ENCODE peak calls at places on chromosomes 12 and 14, in ten cellular contexts. C is heart left ventricle; L is CD8-positive, alpha-beta T cell; Z is neuronal stem cell; O is endothelial cell of umbilical vein; X is pancreas; W is uterus; B is mammary epithelial cell; M is PC-9; Y is cardiac muscle cell. Q is an unnamed sample.

GRCh38 chr14:34935552-34935951 is 47.2 kb upstream of the SRP54 start:
- DNase-seq in L (no peak), W (no peak), Y (no peak), M (no peak), Z (no peak), B (no peak), C (no peak), O (peak), X (no peak), Q (no peak)

GRCh38 chr14:104150201-104151027 is 12.0 kb downstream of the KIF26A start:
- DNase-seq in X (no peak), O (no peak), C (no peak), L (no peak), W (no peak), M (no peak), B (no peak), Y (peak), Z (no peak), Q (peak)

GRCh38 chr12:103503546-103504480 is 8.0 kb upstream of the C12orf42 start:
- DNase-seq in L (peak), X (peak), Y (no peak), W (no peak), C (no peak), O (no peak), B (peak), Z (peak), M (no peak), Q (peak)

GRCh38 chr14:72644758-72645489 is 249.0 kb downstream of the DPF3 start:
- DNase-seq in O (no peak), X (no peak), B (no peak), Y (no peak), C (no peak), W (no peak), M (no peak), L (no peak), Z (no peak), Q (no peak)

GRCh38 chr14:22566845-22567244 is 22.2 kb downstream of the DAD1 start:
- DNase-seq in C (no peak), W (no peak), Y (no peak), M (no peak), O (peak), X (no peak), L (no peak), B (no peak), Z (no peak), Q (no peak)

GRCh38 chr14:105857816-105858675 is 331.7 kb downstream of the TMEM121 start:
- DNase-seq in C (no peak), Z (no peak), W (peak), X (peak), Y (no peak), O (no peak), L (peak), B (no peak), M (no peak), Q (no peak)

GRCh38 chr12:14367097-14367661 is 1.7 kb downstream of the ATF7IP start:
- DNase-seq in Z (no peak), W (no peak), Y (peak), C (no peak), B (peak), M (peak), O (peak), L (no peak), X (no peak), Q (no peak)

GRCh38 chr12:80216890-80217559 is 117.7 kb downstream of the OTOGL start:
- DNase-seq in Z (no peak), L (no peak), Y (no peak), X (no peak), O (no peak), W (no peak), B (no peak), M (no peak), C (no peak), Q (no peak)

GRCh38 chr12:54159140-54159539 is 29.6 kb downstream of the SMUG1 start:
- DNase-seq in W (no peak), X (no peak), C (no peak), M (no peak), O (no peak), Z (no peak), Y (peak), L (no peak), B (peak), Q (peak)

GRCh38 chr12:75722714-75723200 is 211.3 kb upstream of the KRR1 start:
- DNase-seq in M (no peak), B (peak), Y (peak), Z (no peak), W (peak), O (peak), C (peak), X (no peak), L (peak), Q (peak)

GRCh38 chr14:34711169-34711568 is 3.2 kb downstream of the CFL2 start:
- DNase-seq in C (no peak), W (peak), M (no peak), O (peak), Z (no peak), X (no peak), Y (peak), L (no peak), B (peak), Q (peak)

GRCh38 chr14:89899917-89900680 is 54.4 kb downstream of the EFCAB11 start:
- DNase-seq in W (no peak), Y (peak), B (no peak), X (no peak), L (peak), O (peak), Z (no peak), C (no peak), M (no peak), Q (no peak)

GRCh38 chr12:118135788-118136558 is at the start of gene PEBP1:
- DNase-seq in O (peak), W (peak), Y (peak), M (peak), B (peak), X (peak), C (peak), L (peak), Z (peak), Q (peak)

GRCh38 chr14:80844872-80845271 is 96.7 kb downstream of the CEP128 start:
- DNase-seq in X (no peak), L (no peak), M (no peak), Y (no peak), B (no peak), O (no peak), W (no peak), C (no peak), Z (no peak), Q (no peak)

GRCh38 chr14:99744199-99744872 is 48.9 kb upstream of the EML1 start:
- DNase-seq in B (peak), Y (no peak), C (no peak), L (no peak), O (no peak), W (no peak), X (no peak), M (no peak), Z (no peak), Q (no peak)

DNA sequence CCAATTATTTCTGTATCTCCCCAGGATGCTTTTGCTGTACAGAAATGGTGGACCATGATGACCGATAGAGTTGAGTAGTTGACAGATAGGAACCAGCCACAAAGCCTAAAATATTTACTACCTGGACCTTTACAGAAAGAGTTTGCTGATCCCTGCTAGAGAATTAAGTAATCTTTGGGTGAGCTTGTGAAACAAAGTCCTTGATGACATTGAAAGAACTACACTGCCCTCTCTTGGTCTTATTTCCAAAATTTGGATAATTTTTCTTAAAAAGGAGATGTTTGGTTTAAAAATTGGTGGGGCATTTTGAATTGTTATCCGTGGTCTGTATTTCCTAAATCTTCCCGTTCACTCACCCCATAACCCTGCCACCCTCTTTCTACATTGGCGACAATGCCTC is 13.7 kb upstream of the TCTN1 start:
- DNase-seq in C (no peak), Z (no peak), M (peak), W (no peak), B (peak), L (no peak), X (no peak), O (peak), Y (peak), Q (no peak)
- H3K4me3 ChIP-seq in C (no peak), Z (no peak), M (no peak), W (no peak), B (no peak), L (no peak), X (no peak), O (no peak), Y (no peak), Q (no peak)

GRCh38 chr12:123073962-123074801 is 76.7 kb downstream of the PITPNM2 start:
- DNase-seq in O (no peak), Z (no peak), C (no peak), X (no peak), M (no peak), Y (no peak), L (no peak), W (no peak), B (no peak), Q (no peak)

GRCh38 chr12:123077298-123078113 is 73.4 kb downstream of the PITPNM2 start:
- DNase-seq in Z (no peak), O (no peak), X (no peak), B (no peak), Y (no peak), M (no peak), W (no peak), L (no peak), C (no peak), Q (no peak)

GRCh38 chr12:123075591-123076171 is 75.2 kb downstream of the PITPNM2 start:
- DNase-seq in O (no peak), M (peak), L (peak), Z (peak), C (no peak), Y (no peak), B (no peak), W (peak), X (no peak), Q (peak)

GRCh38 chr12:123076604-123077297 is 74.1 kb downstream of the PITPNM2 start:
- DNase-seq in B (peak), M (no peak), O (peak), Z (no peak), Y (no peak), X (no peak), L (peak), W (no peak), C (no peak), Q (no peak)

GRCh38 chr12:123075092-123075491 is 75.8 kb downstream of the PITPNM2 start:
- DNase-seq in W (no peak), Z (no peak), X (no peak), O (no peak), Y (no peak), M (no peak), L (no peak), C (no peak), B (no peak), Q (no peak)
- H3K27ac ChIP-seq in W (peak), Z (no peak), X (no peak), O (no peak), Y (peak), M (no peak), L (peak), C (peak), B (no peak), Q (no peak)

GRCh38 chr12:97396989-97397388 is 65.6 kb upstream of the RMST start:
- DNase-seq in M (no peak), L (no peak), B (no peak), X (no peak), O (no peak), Z (peak), Y (no peak), W (no peak), C (no peak), Q (peak)
- H3K4me3 ChIP-seq in M (no peak), L (no peak), B (no peak), X (no peak), O (no peak), Z (no peak), Y (no peak), W (no peak), C (no peak), Q (no peak)

GRCh38 chr14:49908433-49908782 is 15.5 kb downstream of the ARF6 start:
- DNase-seq in Y (no peak), W (no peak), X (no peak), L (no peak), B (peak), Z (no peak), M (peak), O (no peak), C (no peak), Q (no peak)

GRCh38 chr14:49907186-49907585 is 14.3 kb downstream of the ARF6 start:
- DNase-seq in X (no peak), M (no peak), C (no peak), W (no peak), B (peak), L (no peak), Y (no peak), Z (no peak), O (peak), Q (no peak)

GRCh38 chr14:49904270-49904669 is 11.4 kb downstream of the ARF6 start:
- DNase-seq in Z (no peak), Y (no peak), B (no peak), X (no peak), C (no peak), M (no peak), O (no peak), L (no peak), W (no peak), Q (no peak)

DNA sequence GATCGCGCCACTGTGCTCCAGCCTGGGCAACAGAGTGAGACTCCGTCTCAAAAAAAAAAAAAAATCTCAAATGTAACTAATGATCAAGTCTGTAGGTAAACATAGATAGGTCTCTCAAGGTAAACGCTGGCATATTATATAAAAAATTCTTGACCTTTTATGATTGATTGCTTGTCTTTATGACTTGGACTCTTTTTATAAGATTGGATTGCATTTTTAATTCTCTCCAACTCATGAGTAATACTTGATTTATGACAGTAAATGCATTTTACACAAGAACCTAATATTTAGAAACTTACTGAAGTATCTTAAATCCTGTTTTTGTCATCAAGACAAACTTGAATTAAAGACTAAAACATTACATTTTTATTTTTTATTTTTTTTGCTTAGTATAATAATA is 16.1 kb downstream of the ARF6 start:
- DNase-seq in W (no peak), B (no peak), Y (no peak), X (no peak), O (no peak), Z (no peak), M (peak), C (no peak), L (no peak), Q (no peak)
- H3K27ac ChIP-seq in W (no peak), B (peak), Y (no peak), X (no peak), O (peak), Z (no peak), M (peak), C (no peak), L (no peak), Q (no peak)

DNA sequence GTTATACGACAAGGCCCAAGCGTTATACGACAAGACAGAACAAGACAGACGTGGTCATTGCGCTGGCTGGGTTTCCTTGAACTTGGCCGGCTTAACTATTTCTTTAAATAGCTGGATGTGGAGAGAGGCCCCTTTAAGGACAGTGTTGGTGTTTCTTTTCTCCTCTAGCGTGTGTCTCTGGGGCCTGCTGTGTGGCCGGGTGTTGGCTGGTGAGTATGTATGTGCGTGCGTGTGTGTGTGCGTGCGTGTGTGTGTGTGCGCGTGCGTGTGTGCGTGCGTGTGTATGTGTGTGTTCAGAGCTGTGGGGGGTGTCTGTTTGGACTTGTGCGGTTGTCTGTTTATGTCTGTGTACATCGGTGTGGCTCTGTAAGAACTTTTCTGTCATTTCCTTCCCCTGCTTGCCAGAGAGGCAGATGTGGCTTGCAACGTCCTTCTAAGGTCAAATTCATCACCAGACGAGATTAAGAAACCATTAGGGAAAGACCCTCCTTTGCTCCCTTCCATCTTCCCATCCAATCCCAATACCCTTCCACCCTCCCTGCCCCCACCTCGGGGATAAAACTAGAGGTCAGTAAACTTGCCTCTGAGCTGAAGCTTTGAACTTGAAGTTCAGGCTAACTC is 78.6 kb upstream of the TBX3 start:
- DNase-seq in B (no peak), Z (no peak), O (no peak), X (no peak), M (no peak), L (no peak), C (peak), Y (peak), W (no peak), Q (no peak)
- H3K4me3 ChIP-seq in B (no peak), Z (no peak), O (no peak), X (no peak), M (no peak), L (no peak), C (no peak), Y (no peak), W (no peak), Q (no peak)

GRCh38 chr12:131229426-131230339 is 276.0 kb downstream of the ADGRD1 start:
- DNase-seq in W (peak), Y (no peak), O (no peak), X (no peak), L (no peak), M (no peak), B (no peak), Z (no peak), C (peak), Q (peak)
- H3K27ac ChIP-seq in W (no peak), Y (no peak), O (no peak), X (no peak), L (no peak), M (no peak), B (no peak), Z (no peak), C (peak), Q (no peak)